ENCODE peak calls at places on chromosomes 6 and 20, in five cellular contexts. L is K562, V is SK-N-SH, G is GM12878, R is HepG2. Y is an unnamed sample.

GRCh38 chr6:143400258-143401059 is 50.0 kb downstream of the ADAT2 start:
- DNase-seq in R (peak), L (no peak), V (no peak), G (no peak), Y (no peak)

GRCh38 chr6:108168026-108168463 is 2.2 kb downstream of the NR2E1 start:
- DNase-seq in R (no peak), V (no peak), L (no peak), G (no peak), Y (no peak)

GRCh38 chr6:158697798-158698197 is 47.9 kb downstream of the SYTL3 start:
- DNase-seq in L (no peak), R (no peak), V (no peak), G (no peak), Y (peak)

GRCh38 chr20:46037036-46037435 is 8.0 kb downstream of the SLC12A5 start:
- DNase-seq in V (no peak), G (no peak), R (no peak), L (no peak), Y (no peak)

GRCh38 chr6:157997893-157998608 is 16.4 kb downstream of the SYNJ2 start:
- DNase-seq in G (no peak), L (no peak), R (no peak), V (peak), Y (no peak)

GRCh38 chr6:144757730-144758129 is 472.6 kb downstream of the UTRN start:
- DNase-seq in G (no peak), R (no peak), L (no peak), V (no peak), Y (no peak)

GRCh38 chr6:17360564-17360963 is 32.8 kb upstream of the CAP2 start:
- DNase-seq in V (no peak), L (no peak), R (no peak), G (no peak), Y (no peak)

GRCh38 chr6:70686548-70687133 is 19.0 kb downstream of the SMAP1 start:
- DNase-seq in V (peak), G (no peak), L (peak), R (peak), Y (no peak)

GRCh38 chr6:112245511-112246203 is 8.7 kb downstream of the LAMA4 start:
- DNase-seq in G (no peak), R (no peak), L (no peak), V (no peak), Y (no peak)

GRCh38 chr6:3229566-3230274 is 2.3 kb upstream of the TUBB2B start:
- DNase-seq in V (peak), R (no peak), G (no peak), L (peak), Y (no peak)

GRCh38 chr6:7431594-7432390 is 42.2 kb downstream of the RIOK1 start:
- DNase-seq in R (peak), L (no peak), V (no peak), G (no peak), Y (no peak)

GRCh38 chr6:151179321-151179720 is 60.4 kb upstream of the AKAP12 start:
- DNase-seq in L (no peak), G (no peak), V (no peak), R (no peak), Y (no peak)

GRCh38 chr20:56187791-56188190 is 60.7 kb upstream of the MC3R start:
- DNase-seq in L (peak), G (no peak), R (peak), V (peak), Y (no peak)

GRCh38 chr6:88220493-88220892 is 54.3 kb upstream of the CNR1 start:
- DNase-seq in R (peak), G (no peak), L (peak), V (no peak), Y (no peak)

GRCh38 chr6:43856005-43856765 is 86.2 kb downstream of the VEGFA start:
- DNase-seq in V (peak), R (peak), L (peak), G (no peak), Y (peak)

GRCh38 chr6:25295651-25296050 is 16.5 kb downstream of the CARMIL1 start:
- DNase-seq in V (no peak), R (no peak), L (no peak), G (no peak), Y (no peak)

GRCh38 chr20:43925215-43925614 is 10.6 kb downstream of the TOX2 start:
- DNase-seq in V (no peak), R (no peak), L (no peak), G (peak), Y (no peak)

GRCh38 chr20:2140561-2140960 is 38.9 kb downstream of the STK35 start:
- DNase-seq in G (no peak), R (no peak), V (no peak), L (no peak), Y (no peak)

GRCh38 chr6:11241154-11241792 is 8.8 kb upstream of the NEDD9 start:
- DNase-seq in L (no peak), R (no peak), V (no peak), G (no peak), Y (no peak)

GRCh38 chr6:16511048-16511660 is 250.1 kb downstream of the ATXN1 start:
- DNase-seq in R (peak), V (peak), L (peak), G (no peak), Y (no peak)

GRCh38 chr20:59772931-59773913 is 160.2 kb downstream of the SYCP2 start:
- DNase-seq in L (no peak), R (no peak), V (no peak), G (no peak), Y (no peak)

GRCh38 chr6:19322691-19323470 is 514.3 kb upstream of the ID4 start:
- DNase-seq in R (no peak), V (no peak), L (no peak), G (no peak), Y (no peak)

GRCh38 chr6:134534708-134535149 is 216.8 kb upstream of the SGK1 start:
- DNase-seq in V (no peak), R (no peak), L (no peak), G (no peak), Y (no peak)

GRCh38 chr20:20407891-20408805 is 40.2 kb downstream of the INSM1 start:
- DNase-seq in V (peak), R (peak), G (no peak), L (no peak), Y (peak)

GRCh38 chr6:74115674-74116073 is 419.7 kb downstream of the CD109 start:
- DNase-seq in R (no peak), L (no peak), V (no peak), G (no peak), Y (no peak)

GRCh38 chr6:30819287-30819917 is 64.9 kb upstream of the DDR1 start:
- DNase-seq in V (no peak), G (no peak), L (no peak), R (no peak), Y (no peak)

GRCh38 chr6:153002613-153003293 is at the start of gene MTRF1L:
- DNase-seq in G (peak), R (peak), L (peak), V (peak), Y (peak)

GRCh38 chr6:153001767-153002612 is 519 bp downstream of the MTRF1L start:
- DNase-seq in L (peak), V (peak), G (no peak), R (peak), Y (no peak)

GRCh38 chr6:153003294-153003645 is 761 bp upstream of the MTRF1L start:
- DNase-seq in L (no peak), V (peak), R (peak), G (no peak), Y (no peak)

DNA sequence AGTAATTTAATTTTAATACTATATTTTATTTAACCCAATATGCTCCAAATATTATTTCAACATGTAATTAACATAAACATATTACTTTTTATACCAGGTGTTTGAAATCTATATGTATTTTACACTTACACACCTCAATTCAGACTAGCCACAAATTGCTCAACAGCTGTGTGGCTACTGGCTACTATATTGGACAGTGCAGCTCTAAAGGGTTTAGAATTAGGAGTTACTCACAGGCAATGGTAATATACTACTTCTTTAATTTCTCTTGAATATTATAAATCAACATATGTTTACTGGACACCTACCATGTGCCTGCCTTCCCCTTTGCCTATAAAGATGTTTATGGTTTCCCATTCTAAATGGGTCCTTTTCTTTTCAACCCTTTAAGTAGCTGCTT is 2.3 kb downstream of the MTRF1L start:
- DNase-seq in V (no peak), G (no peak), L (no peak), R (no peak), Y (no peak)
- H3K4me3 ChIP-seq in V (no peak), G (no peak), L (peak), R (peak), Y (no peak)

GRCh38 chr6:168123165-168123911 is 44.3 kb upstream of the FRMD1 start:
- DNase-seq in V (no peak), R (no peak), L (no peak), G (no peak), Y (no peak)
- TF ChIP-seq ZBTB33 in V (no peak), R (no peak), L (no peak), G (no peak), Y (no peak)

DNA sequence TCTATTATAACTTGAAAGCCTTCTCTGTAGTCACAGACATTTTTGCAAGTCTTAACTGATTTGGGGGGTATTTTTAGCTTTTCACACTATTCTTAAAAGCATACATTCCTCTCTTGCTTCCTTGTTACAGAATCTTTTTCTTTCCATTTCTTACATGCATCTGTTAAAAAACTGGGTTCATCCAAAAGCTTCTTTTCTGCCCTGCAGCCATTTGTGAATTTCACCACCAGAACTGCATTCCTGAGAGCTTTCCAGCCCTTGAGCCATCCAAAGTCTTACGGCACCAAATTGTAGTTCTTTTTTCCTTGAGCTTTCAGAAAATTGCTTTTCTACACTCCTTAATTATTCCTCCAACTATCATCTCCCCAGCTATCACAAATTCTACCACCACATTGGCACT is 19.7 kb upstream of the GSTA4 start:
- DNase-seq in L (no peak), V (no peak), G (no peak), R (no peak), Y (no peak)
- H3K4me3 ChIP-seq in L (no peak), V (no peak), G (no peak), R (no peak), Y (no peak)

GRCh38 chr6:12394170-12394569 is 104.0 kb downstream of the EDN1 start:
- DNase-seq in R (no peak), V (no peak), G (no peak), L (no peak), Y (no peak)
- TF ChIP-seq ZBTB33 in R (no peak), V (no peak), G (no peak), L (no peak), Y (no peak)

DNA sequence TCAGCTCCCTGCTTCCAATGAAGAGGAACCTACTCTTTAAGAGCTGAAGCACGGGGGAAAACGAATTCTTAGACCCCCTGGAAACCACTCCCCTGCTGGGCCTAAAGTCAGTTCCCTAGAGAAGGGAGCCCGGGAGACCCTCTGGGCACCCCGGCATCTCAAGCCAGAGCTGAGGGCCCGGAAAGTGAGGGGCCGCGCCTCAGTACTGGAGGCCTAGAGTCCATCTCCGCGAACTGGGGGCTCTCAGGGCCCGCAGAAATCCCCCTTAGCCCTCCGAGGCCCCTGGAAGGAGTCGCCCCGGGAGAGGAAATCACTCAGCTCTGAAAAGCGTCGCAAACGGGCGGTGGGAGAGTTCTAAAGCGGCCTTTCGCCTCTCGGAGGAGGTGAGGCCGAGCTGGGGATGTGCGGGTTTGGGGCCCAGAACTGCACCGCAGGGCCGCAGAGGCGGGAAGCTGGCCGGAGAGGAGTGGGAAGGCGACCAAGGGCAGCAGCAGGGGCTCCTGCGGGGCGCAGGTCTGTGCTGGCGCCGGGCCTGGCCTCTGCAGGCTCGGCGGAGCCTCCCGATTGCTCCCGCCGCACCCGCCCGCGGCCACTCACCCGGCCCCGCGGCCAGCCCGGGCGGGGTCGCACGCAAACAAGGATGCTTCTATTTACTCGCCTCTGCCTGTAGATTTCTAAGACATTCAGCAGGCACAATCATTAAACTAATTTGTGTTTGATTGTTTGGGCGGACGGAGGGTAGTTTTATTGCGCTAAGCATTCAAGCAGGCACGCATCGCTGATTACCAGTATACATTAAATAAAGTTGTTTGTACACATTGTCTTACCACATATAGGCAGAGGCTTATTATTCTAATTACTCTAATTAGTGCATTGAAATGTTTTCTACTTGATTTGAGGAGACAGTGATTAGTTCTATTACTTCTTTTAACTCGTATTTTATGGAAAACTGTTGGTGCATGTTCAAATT is 9.2 kb downstream of the POU3F2 start:
- DNase-seq in V (no peak), R (no peak), G (no peak), L (no peak), Y (no peak)
- H3K4me3 ChIP-seq in V (no peak), R (no peak), G (no peak), L (no peak), Y (no peak)

GRCh38 chr6:50845499-50846108 is 26.9 kb downstream of the TFAP2B start:
- DNase-seq in G (no peak), R (no peak), V (no peak), L (no peak), Y (no peak)

GRCh38 chr6:50842861-50843384 is 24.3 kb downstream of the TFAP2B start:
- DNase-seq in L (no peak), R (no peak), G (no peak), V (no peak), Y (no peak)

GRCh38 chr6:50842446-50842845 is 23.8 kb downstream of the TFAP2B start:
- DNase-seq in L (no peak), V (no peak), R (no peak), G (no peak), Y (no peak)

GRCh38 chr6:50846109-50846859 is 27.6 kb downstream of the TFAP2B start:
- DNase-seq in L (no peak), G (no peak), V (no peak), R (no peak), Y (no peak)

DNA sequence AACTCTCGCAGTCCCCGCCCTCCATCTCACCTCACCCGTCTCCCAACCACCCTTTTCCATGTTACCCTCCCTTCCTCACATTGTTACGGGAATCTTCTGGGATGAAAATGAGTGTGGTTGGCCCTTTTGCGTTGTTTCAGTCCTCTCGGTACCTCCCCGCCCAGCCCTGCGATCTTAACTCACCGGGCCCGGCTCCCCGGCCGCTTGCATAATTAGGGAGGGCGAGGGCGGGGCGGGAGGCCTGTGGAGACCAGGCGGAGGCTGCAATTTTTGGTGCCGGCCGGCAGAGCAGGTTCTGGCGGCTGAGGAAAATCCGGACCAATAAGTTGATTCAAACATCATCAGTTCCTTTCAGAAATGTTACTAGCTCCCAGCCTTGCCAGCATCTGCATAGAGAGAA is 25.2 kb downstream of the TFAP2B start:
- DNase-seq in V (no peak), G (no peak), L (peak), R (no peak), Y (no peak)
- TF ChIP-seq ZBTB33 in V (no peak), G (no peak), L (no peak), R (no peak), Y (no peak)